ENCODE peak calls at places on chromosomes 13 and 19, in nine cellular contexts. A, H, U, M, E, Q, L, D and G are unnamed samples. For H3K4me1, the result is how much of the 10 kb centered on the place peaks cover.

GRCh38 chr19:883661-884211 is 9.3 kb downstream of the MED16 start:
- DNase-seq in E (peak), M (no peak), D (no peak), H (peak), L (no peak), A (peak), Q (no peak), U (no peak), G (no peak)

GRCh38 chr13:73657821-73658540 is 476.2 kb downstream of the KLF12 start:
- DNase-seq in M (no peak), H (no peak), Q (no peak), E (no peak), L (no peak), A (no peak), U (peak), D (no peak), G (no peak)

GRCh38 chr19:8161135-8161646 is 11.8 kb upstream of the FBN3 start:
- DNase-seq in D (no peak), H (no peak), L (no peak), A (no peak), Q (no peak), E (peak), M (no peak), U (peak), G (no peak)

GRCh38 chr13:42893346-42893745 is 98.7 kb downstream of the EPSTI1 start:
- DNase-seq in U (no peak), D (peak), H (no peak), M (no peak), Q (no peak), L (no peak), E (peak), A (no peak), G (no peak)

GRCh38 chr13:61258185-61258584 is 157.5 kb downstream of the PCDH20 start:
- DNase-seq in E (no peak), M (no peak), U (no peak), L (no peak), Q (no peak), D (no peak), A (no peak), H (no peak), G (no peak)

GRCh38 chr19:41895745-41896580 is 13.0 kb downstream of the ARHGEF1 start:
- DNase-seq in E (no peak), A (no peak), U (no peak), M (no peak), D (no peak), Q (no peak), L (no peak), H (no peak), G (no peak)

GRCh38 chr13:40438999-40439797 is 227.2 kb downstream of the FOXO1 start:
- DNase-seq in M (no peak), L (no peak), H (no peak), U (no peak), Q (peak), A (no peak), E (no peak), D (no peak), G (no peak)

GRCh38 chr13:30464496-30465351 is 1.0 kb downstream of the HMGB1 start:
- DNase-seq in H (peak), E (peak), U (peak), Q (peak), A (peak), D (peak), M (peak), L (peak), G (peak)

GRCh38 chr13:46401432-46401831 is 14.4 kb upstream of the RUBCNL start:
- DNase-seq in E (no peak), U (no peak), H (no peak), A (no peak), M (no peak), D (no peak), Q (no peak), L (no peak), G (no peak)

GRCh38 chr13:21719463-21719862 is 48.6 kb downstream of the FGF9 start:
- DNase-seq in H (no peak), M (no peak), L (no peak), U (no peak), E (no peak), A (no peak), Q (no peak), D (no peak), G (no peak)

GRCh38 chr13:33236021-33236420 is 49.5 kb downstream of the STARD13 start:
- DNase-seq in A (no peak), U (no peak), D (no peak), E (peak), Q (no peak), L (no peak), H (no peak), M (no peak), G (no peak)

GRCh38 chr13:39952244-39953233 is 297.1 kb downstream of the COG6 start:
- DNase-seq in E (no peak), U (no peak), A (no peak), Q (no peak), L (no peak), D (no peak), M (no peak), H (no peak), G (peak)

GRCh38 chr19:4656102-4656501 is 14.0 kb downstream of the MYDGF start:
- DNase-seq in H (no peak), M (no peak), E (no peak), D (no peak), U (no peak), L (no peak), A (no peak), Q (no peak), G (no peak)

GRCh38 chr13:25046985-25047660 is 48.8 kb upstream of the PABPC3 start:
- DNase-seq in E (no peak), H (no peak), D (no peak), L (no peak), A (no peak), U (no peak), Q (no peak), M (no peak), G (no peak)

GRCh38 chr19:52034051-52034728 is 6.0 kb upstream of the ZNF614 start:
- DNase-seq in H (no peak), A (no peak), E (no peak), M (no peak), D (no peak), Q (no peak), U (no peak), L (no peak), G (no peak)

GRCh38 chr13:111204438-111205177 is 89.5 kb downstream of the ARHGEF7 start:
- DNase-seq in Q (peak), L (no peak), D (peak), E (no peak), M (no peak), H (peak), U (peak), A (no peak), G (no peak)

GRCh38 chr13:113862766-113863510 is 938 bp downstream of the GAS6 start:
- DNase-seq in M (no peak), E (no peak), L (peak), Q (peak), H (peak), A (peak), D (peak), U (peak), G (no peak)

GRCh38 chr13:23631676-23632622 is 61.7 kb downstream of the TNFRSF19 start:
- DNase-seq in L (no peak), U (no peak), H (no peak), M (no peak), E (no peak), D (no peak), A (no peak), Q (no peak), G (no peak)

GRCh38 chr19:42529248-42529764 is 1.0 kb upstream of the CEACAM1 start:
- DNase-seq in U (peak), L (peak), H (peak), D (peak), E (peak), Q (peak), A (peak), M (peak), G (peak)

GRCh38 chr13:75073791-75074190 is 408.2 kb downstream of the TBC1D4 start:
- DNase-seq in E (no peak), M (no peak), D (no peak), A (no peak), L (no peak), Q (no peak), U (no peak), H (no peak), G (no peak)

GRCh38 chr13:39803851-39804250 is 148.4 kb downstream of the COG6 start:
- DNase-seq in U (no peak), Q (no peak), A (no peak), H (no peak), D (no peak), M (no peak), E (no peak), L (no peak), G (no peak)

GRCh38 chr19:13053761-13054604 is 48.7 kb downstream of the LYL1 start:
- DNase-seq in D (peak), E (peak), H (peak), A (peak), U (peak), L (peak), M (no peak), Q (peak), G (no peak)

GRCh38 chr13:29046588-29046987 is 226.4 kb downstream of the MTUS2 start:
- DNase-seq in U (no peak), M (no peak), E (no peak), D (no peak), A (no peak), L (no peak), H (no peak), Q (no peak), G (no peak)

GRCh38 chr19:3475449-3475848 is 4.9 kb downstream of the SMIM24 start:
- DNase-seq in Q (no peak), H (no peak), A (no peak), U (no peak), L (no peak), D (no peak), E (no peak), M (no peak), G (no peak)

GRCh38 chr13:110698689-110699088 is 7.2 kb downstream of the CARS2 start:
- DNase-seq in L (no peak), E (no peak), D (peak), H (no peak), M (no peak), Q (no peak), U (no peak), A (no peak), G (no peak)

GRCh38 chr13:19927117-19927734 is 31.3 kb upstream of the ZMYM2 start:
- DNase-seq in U (no peak), L (no peak), H (no peak), Q (no peak), A (no peak), E (peak), M (peak), D (no peak), G (no peak)

GRCh38 chr19:16573925-16574324 is 1.7 kb upstream of the SLC35E1 start:
- DNase-seq in L (no peak), H (no peak), M (no peak), A (no peak), U (no peak), D (no peak), Q (no peak), E (no peak), G (no peak)

GRCh38 chr13:110012102-110012739 is 225.8 kb upstream of the IRS2 start:
- DNase-seq in Q (no peak), M (no peak), U (no peak), E (peak), L (no peak), H (no peak), A (peak), D (no peak), G (no peak)

GRCh38 chr19:51094696-51095279 is 12.1 kb upstream of the KLK14 start:
- DNase-seq in D (no peak), H (no peak), U (peak), A (no peak), E (peak), M (peak), Q (peak), L (no peak), G (no peak)

GRCh38 chr19:40633207-40633606 is 32.0 kb downstream of the LTBP4 start:
- DNase-seq in U (no peak), L (no peak), E (peak), Q (no peak), M (no peak), H (no peak), A (no peak), D (no peak), G (no peak)

GRCh38 chr13:40152145-40152544 is 496.7 kb downstream of the COG6 start:
- DNase-seq in H (no peak), E (peak), M (no peak), Q (no peak), A (no peak), U (peak), D (no peak), L (no peak), G (no peak)

GRCh38 chr19:51651216-51651846 is 4.7 kb upstream of the SIGLEC14 start:
- DNase-seq in M (no peak), U (no peak), L (no peak), E (no peak), A (peak), H (no peak), Q (no peak), D (peak), G (no peak)

GRCh38 chr19:2455481-2456300 is 1.1 kb downstream of the LMNB2 start:
- DNase-seq in Q (peak), L (peak), D (peak), E (no peak), A (peak), M (peak), U (peak), H (peak), G (no peak)

GRCh38 chr19:38229585-38230073 is 5.6 kb upstream of the DPF1 start:
- DNase-seq in U (peak), Q (peak), L (peak), D (peak), M (peak), A (no peak), E (peak), H (peak), G (peak)

GRCh38 chr19:2084993-2085720 is 11.0 kb downstream of the MOB3A start:
- DNase-seq in Q (no peak), H (peak), L (peak), M (peak), D (peak), A (peak), U (no peak), E (peak), G (peak)

GRCh38 chr13:100796463-100796862 is 121.9 kb upstream of the TMTC4 start:
- DNase-seq in H (no peak), E (no peak), U (no peak), L (no peak), Q (no peak), A (no peak), M (no peak), D (no peak), G (no peak)

GRCh38 chr19:2650515-2650914 is 52.0 kb downstream of the GNG7 start:
- DNase-seq in U (no peak), L (no peak), Q (peak), D (peak), M (no peak), A (no peak), H (no peak), E (no peak), G (no peak)

GRCh38 chr19:42193706-42194105 is 23.8 kb downstream of the DEDD2 start:
- DNase-seq in E (peak), Q (no peak), D (no peak), A (no peak), H (no peak), L (no peak), M (no peak), U (no peak), G (no peak)

DNA sequence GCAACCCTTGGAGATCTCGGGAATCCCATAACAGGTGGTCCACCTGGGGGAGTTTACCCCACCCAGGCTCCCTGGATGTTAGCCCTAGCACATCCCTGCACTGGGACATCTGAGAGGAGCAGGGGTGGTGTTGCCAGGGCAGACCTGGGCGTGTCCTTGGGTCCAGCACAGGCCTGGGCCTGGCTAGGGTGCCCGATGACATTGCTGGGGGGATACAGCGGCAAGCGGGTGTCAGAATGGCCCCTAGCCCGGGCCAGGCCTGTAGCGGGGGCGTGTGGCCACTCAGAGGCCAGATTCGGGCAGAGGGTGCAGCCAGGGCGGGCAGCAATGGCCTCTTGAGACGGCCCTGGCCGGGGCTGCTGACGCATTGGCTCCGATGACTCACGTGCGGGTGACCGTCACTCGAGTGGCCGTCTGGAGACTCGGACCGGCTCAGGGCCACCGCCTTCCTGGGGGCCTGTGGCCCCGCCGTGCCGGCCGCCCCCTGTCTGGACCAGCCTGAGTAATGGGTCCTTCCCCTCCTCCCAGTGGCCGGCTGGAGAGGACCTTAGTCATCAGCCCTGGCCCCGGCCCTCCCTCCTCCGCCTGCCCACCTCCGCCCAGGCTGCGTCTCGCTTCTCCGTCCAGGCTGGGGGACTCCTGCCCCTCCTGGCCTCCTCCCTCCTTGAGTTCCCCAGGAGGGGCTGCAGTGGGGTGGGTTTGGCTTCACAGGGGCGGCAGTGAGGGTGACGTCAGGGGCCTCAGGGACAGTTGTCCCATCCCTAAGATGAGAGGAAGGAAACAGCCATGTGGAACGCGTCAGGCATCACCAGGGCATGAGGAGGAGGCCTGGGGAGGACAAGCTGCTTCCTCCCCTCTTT is 23.2 kb upstream of the CRTC1 start:
- DNase-seq in Q (no peak), M (no peak), D (peak), E (no peak), A (peak), H (peak), U (peak), L (peak), G (no peak)
- H3K4me3 ChIP-seq in Q (no peak), M (no peak), D (peak), E (no peak), A (no peak), H (no peak), U (no peak), L (no peak), G (no peak)

DNA sequence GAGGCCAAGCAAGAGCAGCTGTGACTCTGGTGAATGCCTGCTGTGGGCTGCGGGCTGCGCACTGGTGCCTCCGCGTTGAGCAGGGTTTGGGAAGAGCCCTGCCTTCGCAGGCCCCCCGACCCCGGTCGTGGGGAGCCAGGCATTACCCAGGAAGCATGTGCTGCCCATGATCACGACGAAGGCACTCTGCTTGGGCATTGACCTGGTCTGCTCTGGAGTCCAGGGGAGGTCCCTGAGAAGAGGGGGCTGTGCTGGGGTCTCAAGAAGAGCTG is 19.2 kb downstream of the RANBP3 start:
- DNase-seq in D (no peak), A (no peak), U (no peak), H (no peak), E (no peak), Q (no peak), M (no peak), L (no peak), G (no peak)
- H3K4me1 ChIP-seq in D (half or more), A (under half), U (half or more), H (half or more), E (under half), Q (under half), M (half or more), L (half or more), G (half or more)

DNA sequence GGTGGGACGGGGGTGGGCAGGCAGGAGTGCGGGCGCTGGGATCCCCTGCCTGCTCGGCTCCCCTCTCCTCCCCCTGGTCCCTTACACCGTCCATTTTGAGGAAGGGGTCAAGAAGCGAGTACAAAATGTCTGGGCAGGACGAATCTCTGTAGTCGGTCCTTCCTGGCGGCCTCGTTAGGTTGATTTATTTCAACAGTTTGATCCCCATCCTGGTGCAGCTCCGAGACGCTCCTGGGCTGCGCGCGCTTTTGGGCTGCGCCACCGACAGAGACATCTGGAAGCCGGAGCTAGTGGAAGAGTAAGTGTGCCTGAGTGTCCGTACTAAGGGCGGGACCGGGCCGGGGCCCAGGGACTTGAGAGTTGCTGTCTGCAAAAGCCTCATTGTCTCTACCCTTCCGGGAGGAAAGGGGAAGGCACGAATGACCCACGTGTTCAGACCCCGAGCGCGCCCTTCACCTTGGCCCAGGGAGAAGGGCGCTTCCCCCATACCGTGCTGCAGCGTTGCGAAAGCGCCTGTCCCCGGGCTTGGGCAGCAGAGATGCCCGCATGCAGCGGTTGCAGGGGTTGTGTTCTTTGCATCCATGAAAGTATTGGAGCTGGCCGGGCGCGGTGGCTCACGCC is 1.8 kb downstream of the ZNF114 start:
- DNase-seq in A (peak), M (no peak), D (no peak), H (peak), Q (peak), U (peak), L (peak), E (peak), G (no peak)
- H3K27ac ChIP-seq in A (peak), M (no peak), D (peak), H (peak), Q (no peak), U (no peak), L (peak), E (no peak), G (no peak)

DNA sequence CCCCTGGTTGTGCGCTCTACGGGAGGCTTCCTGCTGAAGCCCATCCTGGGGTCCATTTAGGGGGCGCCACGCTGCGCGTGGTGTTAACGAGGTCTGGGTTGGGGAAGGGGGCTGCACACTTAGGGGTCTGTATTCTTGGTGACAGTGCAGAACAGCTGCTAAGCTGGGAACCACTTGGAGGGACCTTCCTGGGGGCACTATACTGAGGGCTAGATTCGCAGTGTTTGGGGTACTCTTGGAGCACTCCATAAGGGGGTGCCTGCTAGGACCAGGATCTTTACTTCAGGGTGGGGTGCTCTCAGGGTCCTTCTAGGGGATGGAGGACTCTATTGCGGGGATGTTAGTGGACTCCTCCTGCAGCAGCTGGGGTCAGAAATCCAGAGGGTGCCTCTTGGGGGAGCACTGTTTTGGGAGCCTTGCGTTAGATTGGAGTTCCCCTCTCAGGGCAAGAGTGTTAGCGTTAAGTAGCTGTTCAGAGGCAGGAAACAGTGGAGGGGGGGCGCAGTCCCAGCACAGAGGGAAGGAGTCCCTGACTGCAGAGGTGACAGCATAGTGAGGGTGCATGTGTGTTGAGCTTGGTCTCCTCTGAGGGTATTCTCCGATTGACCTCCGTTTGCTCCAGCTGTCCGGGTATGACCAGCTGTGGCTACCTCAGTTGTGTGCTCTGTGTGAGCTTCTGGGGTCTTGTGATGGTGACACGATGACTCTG is 1.1 kb downstream of the PDE4A start:
- DNase-seq in D (no peak), U (no peak), Q (no peak), M (no peak), A (no peak), E (no peak), L (no peak), H (no peak), G (no peak)
- H3K4me3 ChIP-seq in D (no peak), U (no peak), Q (no peak), M (peak), A (no peak), E (no peak), L (no peak), H (no peak), G (no peak)

GRCh38 chr19:47663435-47663910 is 49.7 kb upstream of the EHD2 start:
- DNase-seq in A (no peak), Q (no peak), D (no peak), U (no peak), L (no peak), E (peak), H (no peak), M (no peak), G (no peak)
- H3K4me1 ChIP-seq in A (under half), Q (under half), D (under half), U (under half), L (half or more), E (under half), H (half or more), M (under half), G (under half)